ENCODE peak calls at places on chromosomes 3 and 15, in nine cellular contexts. D, N, B, L, M, P, Z, R and V are unnamed samples.

GRCh38 chr3:57555316-57555715 is 758 bp upstream of the PDE12 start:
- DNase-seq in D (no peak), N (no peak), B (no peak), L (no peak), M (no peak), P (no peak), Z (no peak), R (no peak), V (no peak)

GRCh38 chr15:87916208-87916607 is 340.3 kb downstream of the NTRK3 start:
- DNase-seq in D (no peak), N (no peak), B (no peak), L (no peak), M (no peak), P (no peak), Z (no peak), R (no peak), V (no peak)

GRCh38 chr15:86255247-86255646 is 175.6 kb downstream of the AGBL1 start:
- DNase-seq in D (no peak), N (no peak), B (no peak), L (no peak), M (no peak), P (no peak), Z (no peak), R (no peak), V (no peak)

GRCh38 chr3:147773236-147773635 is 364.1 kb downstream of the ZIC1 start:
- DNase-seq in D (no peak), N (no peak), B (no peak), L (no peak), M (no peak), P (no peak), Z (no peak), R (no peak), V (no peak)

GRCh38 chr15:42178056-42178455 is 21.6 kb upstream of the PLA2G4F start:
- DNase-seq in D (no peak), N (no peak), B (no peak), L (no peak), M (no peak), P (no peak), Z (no peak), R (no peak), V (no peak)

GRCh38 chr3:196966526-196967401 is 1.9 kb downstream of the PIGZ start:
- DNase-seq in D (no peak), N (no peak), B (no peak), L (no peak), M (no peak), P (peak; percentile 29), Z (peak; percentile 66), R (no peak), V (no peak)

GRCh38 chr3:166962911-166963310 is 417.2 kb downstream of the ZBBX start:
- DNase-seq in D (no peak), N (no peak), B (no peak), L (no peak), M (no peak), P (no peak), Z (no peak), R (no peak), V (no peak)

GRCh38 chr3:100107227-100107626 is 7.1 kb downstream of the FILIP1L start:
- DNase-seq in D (no peak), N (no peak), B (no peak), L (no peak), M (no peak), P (peak; percentile 40), Z (no peak), R (no peak), V (no peak)

GRCh38 chr3:31343075-31343474 is 189.7 kb upstream of the STT3B start:
- DNase-seq in D (no peak), N (no peak), B (no peak), L (no peak), M (no peak), P (peak; percentile 23), Z (no peak), R (no peak), V (no peak)

GRCh38 chr3:55341502-55342031 is 145.5 kb downstream of the WNT5A start:
- DNase-seq in D (no peak), N (no peak), B (no peak), L (no peak), M (no peak), P (no peak), Z (no peak), R (no peak), V (no peak)

GRCh38 chr3:81579744-81580143 is 181.7 kb downstream of the GBE1 start:
- DNase-seq in D (no peak), N (no peak), B (no peak), L (no peak), M (no peak), P (no peak), Z (no peak), R (no peak), V (no peak)

GRCh38 chr15:66698318-66698961 is 3.6 kb upstream of the SMAD6 start:
- DNase-seq in D (no peak), N (peak; percentile 65), B (no peak), L (peak; percentile 71), M (peak; percentile 77), P (peak; percentile 74), Z (no peak), R (no peak), V (no peak)

GRCh38 chr3:60282840-60283239 is 968.4 kb downstream of the FHIT start:
- DNase-seq in D (no peak), N (no peak), B (no peak), L (no peak), M (no peak), P (no peak), Z (no peak), R (no peak), V (no peak)

GRCh38 chr3:189911001-189911400 is 209.7 kb downstream of the P3H2 start:
- DNase-seq in D (no peak), N (no peak), B (no peak), L (no peak), M (no peak), P (no peak), Z (no peak), R (no peak), V (no peak)

GRCh38 chr3:189907803-189908202 is 212.9 kb downstream of the P3H2 start:
- DNase-seq in D (no peak), N (no peak), B (no peak), L (no peak), M (no peak), P (no peak), Z (no peak), R (no peak), V (no peak)

GRCh38 chr3:189908646-189909045 is 212.1 kb downstream of the P3H2 start:
- DNase-seq in D (no peak), N (no peak), B (no peak), L (peak; percentile 87), M (no peak), P (peak; percentile 2), Z (no peak), R (peak; percentile 13), V (no peak)

GRCh38 chr3:189909573-189909972 is 211.1 kb downstream of the P3H2 start:
- DNase-seq in D (no peak), N (no peak), B (no peak), L (no peak), M (no peak), P (no peak), Z (no peak), R (no peak), V (no peak)

GRCh38 chr3:189909139-189909538 is 211.6 kb downstream of the P3H2 start:
- DNase-seq in D (no peak), N (no peak), B (no peak), L (no peak), M (no peak), P (no peak), Z (no peak), R (no peak), V (no peak)
- H3K27ac ChIP-seq in D (no peak overlapping the region), N (no peak overlapping the region), B (peak overlapping the region; percentile 89), L (peak overlapping the region; percentile 90), M (no peak overlapping the region), P (no peak overlapping the region), Z (no peak overlapping the region), R (no peak overlapping the region), V (no peak overlapping the region)

GRCh38 chr15:48554112-48554511 is 91.4 kb downstream of the FBN1 start:
- DNase-seq in D (no peak), N (no peak), B (no peak), L (no peak), M (no peak), P (no peak), Z (no peak), R (no peak), V (no peak)
- H3K27ac ChIP-seq in D (no peak overlapping the region), N (no peak overlapping the region), B (peak overlapping the region; percentile 3), L (no peak overlapping the region), M (no peak overlapping the region), P (peak overlapping the region; percentile 60), Z (no peak overlapping the region), R (peak overlapping the region; percentile 57), V (peak overlapping the region; percentile 27)

GRCh38 chr15:80403712-80404056 is 498 bp upstream of the ARNT2 start:
- DNase-seq in D (no peak), N (peak; percentile 28), B (no peak), L (no peak), M (no peak), P (no peak), Z (no peak), R (no peak), V (peak; percentile 85)

GRCh38 chr15:80404057-80404718 is at the start of gene ARNT2:
- DNase-seq in D (no peak), N (peak; percentile 26), B (no peak), L (no peak), M (no peak), P (no peak), Z (no peak), R (no peak), V (peak; percentile 50)

GRCh38 chr15:80405970-80406369 is 1.8 kb downstream of the ARNT2 start:
- DNase-seq in D (no peak), N (no peak), B (no peak), L (no peak), M (no peak), P (no peak), Z (no peak), R (no peak), V (peak; percentile 68)

GRCh38 chr15:80405554-80405850 is 1.3 kb downstream of the ARNT2 start:
- DNase-seq in D (no peak), N (no peak), B (no peak), L (no peak), M (no peak), P (no peak), Z (no peak), R (no peak), V (no peak)

GRCh38 chr15:80404719-80405553 is 754 bp downstream of the ARNT2 start:
- DNase-seq in D (no peak), N (peak; percentile 23), B (no peak), L (no peak), M (no peak), P (no peak), Z (no peak), R (no peak), V (peak; percentile 74)
- H3K27ac ChIP-seq in D (no peak overlapping the region), N (peak overlapping the region; percentile 9), B (no peak overlapping the region), L (no peak overlapping the region), M (peak overlapping the region; percentile 79), P (no peak overlapping the region), Z (no peak overlapping the region), R (no peak overlapping the region), V (peak overlapping the region; percentile 72)

DNA sequence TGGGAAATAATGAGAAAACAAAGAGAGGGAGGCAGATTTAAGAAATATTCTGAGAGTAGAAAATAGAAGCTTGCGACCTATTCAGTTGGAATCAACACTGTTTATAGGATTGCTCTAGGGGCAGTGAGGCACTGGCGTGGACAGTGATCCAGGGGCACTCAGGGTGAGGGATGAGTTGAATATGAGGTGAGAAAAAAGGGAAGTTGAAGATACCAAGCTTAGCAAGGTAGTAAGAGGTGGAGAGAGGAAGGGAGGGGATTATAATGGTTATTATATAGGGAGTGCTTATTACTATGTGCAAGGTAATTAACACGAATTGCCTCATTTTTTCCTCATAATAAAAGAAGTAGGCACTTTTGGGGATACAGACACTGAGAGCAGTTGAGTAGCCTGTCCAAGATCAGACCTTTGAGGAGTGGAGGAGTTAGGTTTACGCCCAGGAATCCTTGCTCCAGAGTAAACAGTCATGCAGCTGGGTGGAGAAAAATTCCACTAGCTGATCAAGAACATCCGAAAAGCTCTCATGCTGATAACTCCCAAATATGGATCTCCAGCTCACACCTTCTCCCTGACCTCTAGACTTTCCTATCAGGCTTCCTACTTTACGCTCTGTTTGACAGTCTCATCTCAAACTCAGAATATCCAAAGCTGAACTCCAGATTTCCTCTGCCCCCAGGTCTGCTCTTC is 53.2 kb downstream of the ST6GAL1 start:
- DNase-seq in D (no peak), N (no peak), B (no peak), L (no peak), M (no peak), P (no peak), Z (no peak), R (no peak), V (no peak)
- H3K27ac ChIP-seq in D (no peak overlapping the region), N (no peak overlapping the region), B (no peak overlapping the region), L (no peak overlapping the region), M (no peak overlapping the region), P (no peak overlapping the region), Z (no peak overlapping the region), R (no peak overlapping the region), V (no peak overlapping the region)